ENCODE peak calls at places on chromosomes 1 and 21, in ten cellular contexts. T, D, N, F, M, O, U, P, J and Z are unnamed samples.

GRCh38 chr1:110874303-110875215 is 1.6 kb downstream of the CD53 start:
- DNase-seq in T (no peak), P (no peak), O (no peak), D (no peak), J (no peak), F (no peak), N (no peak), M (no peak), U (no peak), Z (no peak)

GRCh38 chr21:40166291-40166843 is 299.1 kb downstream of the PCP4 start:
- DNase-seq in M (no peak), N (no peak), O (no peak), T (no peak), U (no peak), D (no peak), J (no peak), P (no peak), F (no peak), Z (peak)

GRCh38 chr1:187605736-187606135 is 777.0 kb downstream of the PLA2G4A start:
- DNase-seq in F (no peak), U (no peak), J (no peak), D (no peak), T (no peak), M (no peak), P (no peak), O (no peak), N (no peak), Z (no peak)

GRCh38 chr1:7339953-7340352 is 431.1 kb upstream of the VAMP3 start:
- DNase-seq in P (no peak), M (no peak), T (no peak), F (no peak), O (no peak), N (no peak), D (no peak), J (peak), U (no peak), Z (no peak)

GRCh38 chr1:51506537-51506936 is 12.5 kb downstream of the EPS15 start:
- DNase-seq in J (peak), O (no peak), F (no peak), U (no peak), D (no peak), T (peak), M (peak), N (no peak), P (no peak), Z (no peak)

GRCh38 chr1:91651671-91652071 is 151.0 kb downstream of the CDC7 start:
- DNase-seq in N (no peak), T (peak), P (no peak), D (no peak), M (no peak), F (no peak), U (no peak), J (peak), O (no peak), Z (no peak)

GRCh38 chr1:7550981-7551380 is 220.1 kb upstream of the VAMP3 start:
- DNase-seq in M (no peak), P (no peak), F (no peak), N (no peak), U (no peak), O (no peak), J (no peak), T (no peak), D (no peak), Z (peak)

GRCh38 chr1:233520510-233521191 is 93.3 kb upstream of the KCNK1 start:
- DNase-seq in T (peak), P (no peak), N (no peak), O (no peak), U (no peak), M (no peak), F (no peak), J (no peak), D (peak), Z (peak)

GRCh38 chr1:38527373-38527966 is 332.1 kb downstream of the RRAGC start:
- DNase-seq in T (no peak), N (no peak), U (no peak), D (no peak), M (no peak), O (peak), P (peak), F (peak), J (no peak), Z (no peak)

GRCh38 chr1:8880068-8880676 is 1.7 kb upstream of the ENO1 start:
- DNase-seq in P (no peak), M (no peak), N (peak), F (no peak), U (no peak), J (peak), O (peak), T (peak), D (peak), Z (peak)

GRCh38 chr1:52677407-52677806 is 20.7 kb downstream of the COA7 start:
- DNase-seq in P (no peak), F (no peak), O (no peak), N (no peak), D (no peak), T (no peak), U (no peak), J (no peak), M (no peak), Z (no peak)

GRCh38 chr1:117059334-117059677 is 820 bp upstream of the TTF2 start:
- DNase-seq in P (peak), F (peak), M (no peak), D (peak), N (no peak), T (no peak), J (no peak), U (peak), O (peak), Z (no peak)

GRCh38 chr1:37867784-37868183 is 8.4 kb upstream of the MTF1 start:
- DNase-seq in T (no peak), M (no peak), F (no peak), U (no peak), P (no peak), J (no peak), O (no peak), D (no peak), N (no peak), Z (no peak)

GRCh38 chr1:244074559-244075171 is 23.6 kb downstream of the ZBTB18 start:
- DNase-seq in P (peak), D (no peak), T (no peak), N (no peak), F (peak), J (no peak), O (peak), U (no peak), M (no peak), Z (no peak)

GRCh38 chr21:41318218-41318617 is 1.6 kb downstream of the FAM3B start:
- DNase-seq in F (no peak), P (no peak), J (no peak), M (no peak), U (no peak), N (no peak), D (no peak), T (no peak), O (no peak), Z (no peak)

GRCh38 chr1:28755701-28756100 is 19.0 kb downstream of the YTHDF2 start:
- DNase-seq in J (no peak), F (no peak), N (no peak), O (no peak), P (no peak), T (peak), D (no peak), M (no peak), U (no peak), Z (no peak)

GRCh38 chr1:66752000-66752592 is at the start of gene DYNLT5:
- DNase-seq in J (peak), M (peak), T (peak), D (no peak), O (no peak), N (no peak), F (no peak), P (no peak), U (no peak), Z (no peak)

GRCh38 chr21:45444385-45444784 is 39.4 kb downstream of the COL18A1 start:
- DNase-seq in U (no peak), D (no peak), P (no peak), J (no peak), M (no peak), T (no peak), O (no peak), F (no peak), N (no peak), Z (no peak)

GRCh38 chr21:35375115-35375514 is 326.0 kb upstream of the RUNX1 start:
- DNase-seq in N (no peak), F (no peak), O (no peak), M (no peak), D (no peak), J (peak), U (no peak), P (no peak), T (peak), Z (no peak)

GRCh38 chr1:41791667-41792484 is 126.8 kb downstream of the HIVEP3 start:
- DNase-seq in F (no peak), T (no peak), D (no peak), P (peak), O (peak), U (no peak), N (no peak), M (no peak), J (no peak), Z (no peak)

GRCh38 chr1:84853743-84854721 is 39.0 kb downstream of the LPAR3 start:
- DNase-seq in D (peak), P (no peak), F (no peak), U (no peak), T (peak), M (no peak), N (no peak), J (peak), O (peak), Z (peak)

GRCh38 chr1:44707112-44707881 is 23.7 kb downstream of the RNU5D-1 start:
- DNase-seq in O (no peak), N (no peak), T (peak), M (no peak), P (no peak), U (no peak), J (peak), D (peak), F (no peak), Z (peak)

GRCh38 chr1:159866905-159867304 is 4.4 kb upstream of the VSIG8 start:
- DNase-seq in D (no peak), O (no peak), J (no peak), P (no peak), F (no peak), U (no peak), T (no peak), N (no peak), M (no peak), Z (no peak)